ENCODE peak calls at places on chromosomes 6 and 20, in eight cellular contexts. D is H54; X is SK-MEL-5; S is ascending aorta; T is D341Med; P is CD8-positive, alpha-beta memory T cell; N is activated naive CD4-positive, alpha-beta T cell treated with anti-CD3 and anti-CD28 coated beads, Interleukin-2, amount 10 ng/mL, durations not matched to agents 7 days and 5 days; C is left kidney. I is an unnamed sample.

GRCh38 chr6:18148304-18149025 is 6.4 kb downstream of the TPMT start:
- DNase-seq in T (no peak), X (peak), S (no peak), N (no peak), D (peak), P (no peak), C (no peak), I (no peak)

GRCh38 chr20:18727032-18727508 is 86.5 kb upstream of the SCP2D1 start:
- DNase-seq in N (no peak), T (no peak), D (no peak), P (no peak), X (no peak), C (no peak), S (no peak), I (no peak)

GRCh38 chr20:45306431-45306982 is at the start of gene RBPJL:
- DNase-seq in N (peak), C (peak), X (no peak), S (no peak), T (no peak), P (peak), D (no peak), I (peak)

GRCh38 chr6:31402324-31403282 is 792 bp upstream of the MICA start:
- DNase-seq in X (no peak), T (no peak), D (no peak), C (peak), N (peak), S (no peak), P (peak), I (no peak)

GRCh38 chr6:155155787-155156447 is 107.9 kb upstream of the CLDN20 start:
- DNase-seq in D (no peak), P (no peak), X (no peak), T (no peak), N (no peak), S (no peak), C (no peak), I (no peak)

GRCh38 chr6:12118604-12119003 is 106.5 kb downstream of the HIVEP1 start:
- DNase-seq in D (no peak), C (no peak), X (no peak), S (no peak), P (no peak), N (no peak), T (no peak), I (no peak)

GRCh38 chr6:32852844-32853540 is 512 bp downstream of the TAP1 start:
- DNase-seq in D (peak), S (no peak), C (peak), X (no peak), P (peak), T (peak), N (peak), I (peak)

GRCh38 chr20:58023346-58023745 is 205.1 kb downstream of the ANKRD60 start:
- DNase-seq in X (no peak), T (no peak), N (no peak), P (no peak), D (no peak), C (no peak), S (no peak), I (no peak)